ENCODE peak calls at places on chromosomes 11 and 22, in six cellular contexts. F is SK-N-SH, W is body of pancreas, V is astrocyte of the cerebellum, B is neural crest cell, G is tibial artery. O is an unnamed sample.

GRCh38 chr11:117600261-117600783 is 196.7 kb downstream of the DSCAML1 start:
- DNase-seq in W (no peak), B (no peak), V (no peak), G (no peak), F (no peak), O (no peak)

GRCh38 chr11:33329705-33330329 is 72.6 kb downstream of the HIPK3 start:
- DNase-seq in G (no peak), V (peak; percentile 66), F (peak; percentile 54), B (peak; percentile 12), W (peak; percentile 50), O (peak; percentile 22)

GRCh38 chr11:26287067-26287518 is 44.8 kb upstream of the ANO3 start:
- DNase-seq in V (no peak), G (no peak), W (no peak), F (no peak), B (no peak), O (no peak)

GRCh38 chr11:862704-863388 is 20.2 kb downstream of the TSPAN4 start:
- DNase-seq in F (no peak), W (no peak), G (no peak), V (no peak), B (no peak), O (no peak)

GRCh38 chr11:59787816-59788215 is 22.8 kb downstream of the MRPL16 start:
- DNase-seq in W (no peak), V (no peak), F (no peak), B (no peak), G (no peak), O (no peak)

GRCh38 chr11:58914821-58915543 is 24.3 kb upstream of the GLYATL1 start:
- DNase-seq in F (no peak), V (peak; percentile 80), W (no peak), G (no peak), B (no peak), O (no peak)

GRCh38 chr11:3840289-3840869 is 380 bp downstream of the RHOG start:
- DNase-seq in F (peak; percentile 60), V (no peak), B (peak; percentile 44), G (peak; percentile 71), W (no peak), O (no peak)

GRCh38 chr11:91459840-91460239 is 764.8 kb upstream of the FAT3 start:
- DNase-seq in B (no peak), G (no peak), F (no peak), V (no peak), W (no peak), O (no peak)

GRCh38 chr11:106172389-106172991 is 95.0 kb downstream of the AASDHPPT start:
- DNase-seq in B (no peak), V (no peak), G (no peak), F (peak; percentile 21), W (no peak), O (peak; percentile 57)

GRCh38 chr11:85724750-85725465 is 38.9 kb upstream of the CCDC89 start:
- DNase-seq in B (no peak), W (no peak), G (no peak), V (no peak), F (no peak), O (no peak)

GRCh38 chr22:38172489-38173155 is 9.0 kb downstream of the PLA2G6 start:
- DNase-seq in G (peak; percentile 70), B (no peak), V (no peak), F (no peak), W (peak; percentile 64), O (no peak)

GRCh38 chr11:2591805-2592204 is 108.0 kb downstream of the KCNQ1OT1 start:
- DNase-seq in W (no peak), V (no peak), B (no peak), F (peak; percentile 12), G (no peak), O (no peak)

GRCh38 chr11:121566279-121567168 is 113.8 kb upstream of the SORL1-AS1 start:
- DNase-seq in V (no peak), G (no peak), W (no peak), F (no peak), B (no peak), O (no peak)

GRCh38 chr11:130216591-130217132 is 57.1 kb downstream of the ST14 start:
- DNase-seq in F (no peak), G (no peak), V (no peak), W (peak; percentile 6), B (no peak), O (no peak)

GRCh38 chr11:123300874-123301695 is 106.0 kb upstream of the CLMP start:
- DNase-seq in W (no peak), G (no peak), B (no peak), F (no peak), V (peak; percentile 6), O (no peak)

GRCh38 chr22:41332217-41332616 is 30.9 kb downstream of the ZC3H7B start:
- DNase-seq in F (no peak), B (no peak), G (no peak), W (no peak), V (no peak), O (no peak)

GRCh38 chr11:62505112-62505783 is 41.4 kb downstream of the AHNAK start:
- DNase-seq in W (no peak), G (no peak), F (no peak), B (peak; percentile 14), V (no peak), O (no peak)

GRCh38 chr11:72058416-72059034 is 21.8 kb downstream of the NUMA1 start:
- DNase-seq in F (no peak), W (no peak), B (no peak), V (no peak), G (no peak), O (no peak)

GRCh38 chr22:30426395-30427353 is 1.1 kb downstream of the MTFP1 start:
- DNase-seq in F (peak; percentile 86), B (peak; percentile 83), V (no peak), W (peak; percentile 90), G (peak; percentile 91), O (peak; percentile 41)

GRCh38 chr11:93820085-93820710 is 30.2 kb downstream of the VSTM5 start:
- DNase-seq in V (no peak), B (no peak), F (no peak), G (no peak), W (no peak), O (no peak)

GRCh38 chr11:32280339-32280738 is 155.0 kb downstream of the WT1 start:
- DNase-seq in B (no peak), F (no peak), V (no peak), W (no peak), G (no peak), O (no peak)

GRCh38 chr11:44036811-44037657 is 10.7 kb upstream of the ACCSL start:
- DNase-seq in W (peak; percentile 65), V (peak; percentile 71), G (peak; percentile 95), B (peak; percentile 71), F (peak; percentile 80), O (peak; percentile 62)

GRCh38 chr11:9092846-9093778 is 1.7 kb upstream of the SCUBE2 start:
- DNase-seq in F (peak; percentile 58), V (no peak), B (no peak), W (peak; percentile 38), G (no peak), O (no peak)

GRCh38 chr11:12897390-12897789 is 111.7 kb upstream of the RASSF10 start:
- DNase-seq in G (peak; percentile 73), B (no peak), W (no peak), F (no peak), V (no peak), O (no peak)

GRCh38 chr11:24521586-24521985 is 24.7 kb downstream of the LUZP2 start:
- DNase-seq in F (no peak), W (no peak), G (no peak), V (no peak), B (no peak), O (no peak)

GRCh38 chr11:127059286-127060200 is 59.0 kb upstream of the KIRREL3 start:
- DNase-seq in W (no peak), F (no peak), V (no peak), G (no peak), B (no peak), O (no peak)

DNA sequence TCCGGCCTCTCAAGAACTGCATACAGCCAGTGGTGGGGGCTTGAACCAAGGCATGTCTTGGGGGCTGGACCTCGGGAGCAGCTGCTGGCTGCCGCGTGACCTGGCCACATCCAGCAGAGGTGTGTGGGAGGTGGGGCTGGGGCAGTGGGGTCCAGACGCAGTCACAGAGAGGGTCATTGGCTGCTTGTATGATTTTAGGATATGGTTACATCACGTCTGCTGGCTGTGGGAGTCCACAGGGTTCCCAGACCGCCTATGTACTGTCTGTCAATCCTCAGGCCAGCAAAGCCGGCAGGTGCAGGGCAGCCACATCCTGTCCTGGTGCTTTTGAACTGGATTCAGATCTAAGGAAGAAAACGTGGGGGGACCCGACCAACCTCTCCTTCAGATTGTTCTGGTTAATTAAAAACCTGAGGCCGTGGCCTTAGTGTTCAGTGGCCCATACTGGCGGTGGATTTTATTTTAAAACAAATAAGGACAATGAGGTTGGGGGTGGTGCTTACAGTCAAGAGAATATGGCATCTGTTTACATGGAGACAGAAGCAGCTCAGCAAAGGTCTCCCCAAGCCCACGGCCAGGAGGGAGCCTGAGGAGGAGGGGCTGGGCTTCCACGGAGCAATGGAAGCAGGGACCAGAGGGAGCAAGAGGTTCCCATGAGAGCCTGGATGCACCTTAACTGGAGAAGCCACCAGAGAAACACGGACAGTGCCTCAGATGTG is 426.0 kb downstream of the TBC1D22A start:
- DNase-seq in G (peak; percentile 48), W (no peak), B (no peak), V (no peak), F (no peak), O (no peak)
- TF ChIP-seq CTCF in G (no peak), W (no peak), B (no peak), V (no peak), F (no peak), O (no peak)

DNA sequence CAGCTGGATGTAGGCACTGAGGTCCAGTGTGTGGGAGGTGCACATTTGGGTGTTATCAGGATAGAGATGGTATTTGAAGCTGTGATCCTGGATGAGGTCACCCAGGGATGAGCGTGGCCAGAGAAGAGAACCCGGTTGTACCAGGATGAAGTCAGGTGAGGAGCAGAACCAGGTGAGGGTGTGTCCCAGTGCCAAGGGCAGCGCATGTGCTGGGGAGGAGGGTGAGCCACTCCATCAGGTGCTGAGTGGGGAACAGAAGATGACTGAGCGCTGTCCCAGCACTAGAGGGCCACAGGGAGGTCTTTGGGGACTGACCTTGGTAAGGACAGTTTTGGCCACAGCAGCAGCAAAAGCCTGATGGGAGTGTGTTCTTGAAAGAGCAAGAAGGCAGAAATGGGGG is 2.7 kb downstream of the ARL2 start:
- DNase-seq in G (no peak), W (no peak), V (no peak), B (no peak), F (no peak), O (no peak)
- TF ChIP-seq CTCF in G (no peak), W (no peak), V (no peak), B (no peak), F (no peak), O (no peak)

GRCh38 chr22:33467718-33468117 is 409.5 kb upstream of the SYN3 start:
- DNase-seq in V (no peak), W (no peak), G (no peak), F (peak; percentile 15), B (no peak), O (peak; percentile 8)
- TF ChIP-seq CTCF in V (no peak), W (no peak), G (no peak), F (no peak), B (no peak), O (peak; percentile 57)

DNA sequence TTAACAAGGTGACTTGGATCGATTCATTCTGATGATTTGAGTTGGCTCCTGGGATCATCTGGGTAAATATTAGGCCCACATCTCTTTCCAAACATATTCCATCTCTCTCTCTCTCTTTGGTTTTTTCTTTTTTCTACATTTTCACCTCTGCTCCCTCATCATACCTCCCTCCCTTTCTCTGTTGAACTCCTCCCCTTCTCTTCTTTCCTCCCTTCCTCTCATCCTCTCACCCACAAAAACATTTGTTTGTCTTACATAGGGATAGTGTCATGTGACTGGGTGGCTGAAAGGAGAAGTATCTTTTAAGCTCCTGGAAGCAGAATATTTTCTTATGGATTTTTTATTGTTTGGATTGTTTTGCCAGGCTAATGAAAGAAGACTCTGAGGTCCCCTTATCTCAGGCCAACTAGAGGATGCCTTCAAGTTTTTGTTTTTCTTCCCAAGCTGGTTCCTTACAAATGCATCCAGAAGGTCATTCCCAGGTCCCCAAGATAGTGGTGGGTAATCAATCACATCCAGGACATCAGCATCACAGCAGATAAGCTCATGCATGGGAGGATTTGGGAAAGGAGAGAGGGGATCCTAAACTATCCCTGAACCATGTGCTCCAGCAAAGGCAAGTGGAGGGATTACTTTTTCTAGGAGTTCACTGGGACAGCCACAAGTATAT is 20.8 kb downstream of the FZD4 start:
- DNase-seq in B (no peak), F (no peak), V (no peak), W (no peak), G (no peak), O (no peak)
- TF ChIP-seq CTCF in B (no peak), F (no peak), V (no peak), W (no peak), G (no peak), O (no peak)

O was measured in AG09319.